ENCODE peak calls at places on chromosomes 4 and X, in seven cellular contexts. Q is epithelial cell of esophagus, R is AG10803, T is heart left ventricle, G is neural progenitor cell, I is mammary epithelial cell, A is SK-N-SH. N is an unnamed sample.

GRCh38 chr4:181008164-181008563 is 1235.0 kb upstream of the TENM3 start:
- DNase-seq in R (peak), I (peak), G (no peak), Q (no peak), A (no peak), T (no peak), N (no peak)

GRCh38 chrX:40179333-40179732 is 81.6 kb upstream of the BCOR start:
- DNase-seq in Q (no peak), A (no peak), I (no peak), G (peak), T (no peak), R (no peak), N (no peak)

GRCh38 chr4:85000343-85000742 is 33.9 kb upstream of the WDFY3 start:
- DNase-seq in I (no peak), G (no peak), Q (no peak), T (no peak), A (no peak), R (no peak), N (no peak)

GRCh38 chr4:16693040-16693506 is 205.4 kb downstream of the LDB2 start:
- DNase-seq in I (no peak), G (no peak), Q (no peak), A (no peak), R (no peak), T (no peak), N (no peak)

GRCh38 chr4:21452931-21453330 is 495.6 kb downstream of the KCNIP4 start:
- DNase-seq in R (no peak), T (no peak), I (peak), Q (peak), G (no peak), A (no peak), N (no peak)

GRCh38 chr4:71260544-71260943 is 78.3 kb upstream of the SLC4A4 start:
- DNase-seq in T (no peak), G (no peak), R (peak), I (no peak), A (no peak), Q (no peak), N (no peak)

GRCh38 chr4:114603455-114603854 is 4.8 kb downstream of the UGT8 start:
- DNase-seq in A (no peak), R (no peak), I (no peak), Q (no peak), T (no peak), G (no peak), N (no peak)

GRCh38 chr4:183264614-183265013 is 55.5 kb downstream of the CLDN22 start:
- DNase-seq in T (no peak), I (no peak), Q (no peak), R (peak), G (no peak), A (no peak), N (no peak)

GRCh38 chr4:183099537-183100297 is 660 bp downstream of the WWC2 start:
- DNase-seq in A (no peak), I (peak), T (peak), G (peak), Q (peak), R (no peak), N (peak)

GRCh38 chrX:44918722-44919121 is 45.7 kb downstream of the KDM6A start:
- DNase-seq in I (no peak), G (no peak), Q (peak), A (no peak), R (no peak), T (no peak), N (no peak)
- TF ChIP-seq CTCF in I (no peak), G (no peak), Q (no peak), A (no peak), R (no peak), T (no peak), N (no peak)

GRCh38 chr4:8587469-8588195 is 4.9 kb upstream of the CPZ start:
- DNase-seq in T (peak), Q (no peak), G (no peak), R (no peak), I (no peak), A (peak), N (no peak)

GRCh38 chr4:8588196-8588470 is 4.4 kb upstream of the CPZ start:
- DNase-seq in I (no peak), G (no peak), Q (no peak), A (no peak), R (no peak), T (no peak), N (no peak)

GRCh38 chr4:8586246-8586645 is 6.1 kb downstream of the GPR78 start:
- DNase-seq in A (no peak), R (no peak), Q (no peak), G (no peak), I (no peak), T (no peak), N (no peak)

GRCh38 chr4:8585721-8586161 is 5.5 kb downstream of the GPR78 start:
- DNase-seq in G (no peak), Q (no peak), T (peak), R (no peak), A (no peak), I (no peak), N (no peak)

GRCh38 chr4:8586671-8587468 is 5.7 kb upstream of the CPZ start:
- DNase-seq in R (no peak), I (no peak), Q (no peak), G (no peak), A (no peak), T (peak), N (no peak)
- TF ChIP-seq CTCF in R (no peak), I (peak), Q (peak), G (peak), A (no peak), T (no peak), N (no peak)

GRCh38 chrX:149473966-149474365 is 31.1 kb downstream of the IDS start:
- DNase-seq in T (no peak), R (no peak), A (no peak), I (no peak), G (no peak), Q (no peak), N (no peak)

GRCh38 chrX:149469406-149469805 is 35.7 kb downstream of the IDS start:
- DNase-seq in G (no peak), T (no peak), R (no peak), Q (no peak), I (no peak), A (no peak), N (no peak)

GRCh38 chrX:149472620-149473019 is 32.5 kb downstream of the IDS start:
- DNase-seq in Q (no peak), R (peak), G (no peak), T (no peak), I (peak), A (no peak), N (no peak)

GRCh38 chrX:149473092-149473491 is 32.0 kb downstream of the IDS start:
- DNase-seq in R (no peak), Q (no peak), I (no peak), A (no peak), G (no peak), T (no peak), N (no peak)

DNA sequence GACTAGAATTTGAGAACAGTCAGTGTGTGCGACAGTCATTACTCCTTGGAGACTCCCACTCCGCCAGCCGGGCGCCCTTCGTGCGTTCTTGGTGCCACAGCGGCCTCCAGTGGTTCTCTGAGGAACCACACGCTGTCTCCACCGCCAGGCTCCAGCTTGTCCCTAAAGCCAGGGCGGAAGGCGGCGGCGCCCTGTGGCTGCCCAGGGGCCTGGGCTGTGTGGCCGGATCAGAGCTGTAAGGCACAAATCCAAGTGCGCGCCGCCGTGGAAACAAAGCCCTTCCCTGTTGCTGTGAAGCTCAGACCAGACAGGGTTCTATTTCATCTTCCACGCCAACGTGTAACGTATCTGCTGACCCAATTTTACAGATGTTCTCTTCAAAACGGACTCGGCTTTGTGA is 34.1 kb downstream of the IDS start:
- DNase-seq in R (peak), G (peak), Q (peak), A (peak), T (peak), I (peak), N (peak)
- TF ChIP-seq CTCF in R (peak), G (peak), Q (peak), A (peak), T (peak), I (peak), N (peak)

GRCh38 chr4:3135155-3136011 is 60.9 kb downstream of the HTT start:
- DNase-seq in A (no peak), T (no peak), I (no peak), G (no peak), R (peak), Q (no peak), N (no peak)

GRCh38 chr4:3137908-3138307 is 63.4 kb downstream of the HTT start:
- DNase-seq in I (no peak), A (no peak), R (no peak), Q (no peak), G (no peak), T (no peak), N (no peak)

GRCh38 chr4:3130826-3131225 is 56.3 kb downstream of the HTT start:
- DNase-seq in A (no peak), G (no peak), T (no peak), R (no peak), Q (no peak), I (no peak), N (no peak)

GRCh38 chr4:3134201-3134600 is 59.7 kb downstream of the HTT start:
- DNase-seq in A (no peak), R (no peak), T (no peak), G (no peak), Q (no peak), I (no peak), N (no peak)

DNA sequence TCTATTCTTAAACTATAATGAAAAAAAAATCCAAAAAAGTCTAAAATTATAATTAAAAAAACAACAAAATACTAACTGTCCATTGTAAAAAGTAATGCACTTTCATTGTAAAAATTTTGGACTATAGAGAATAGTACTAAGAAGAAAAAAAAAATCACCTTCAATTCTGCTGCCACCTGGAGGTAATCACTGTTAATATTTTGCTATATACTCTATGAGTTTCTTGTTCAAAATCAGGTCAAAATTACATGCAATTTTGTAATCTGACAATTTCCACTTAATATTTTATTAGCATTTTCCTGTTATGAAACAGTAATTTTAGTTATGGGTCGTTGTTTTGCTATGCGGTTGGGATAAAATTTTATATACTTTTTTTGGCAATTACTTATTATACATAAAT is 62.0 kb downstream of the HTT start:
- DNase-seq in A (no peak), R (no peak), G (no peak), Q (no peak), T (no peak), I (no peak), N (no peak)
- TF ChIP-seq CTCF in A (peak), R (peak), G (peak), Q (no peak), T (peak), I (peak), N (no peak)